ENCODE peak calls at places on chromosomes 5 and 9, in ten cellular contexts. C, U, Z, N, B, X, Q, I, P and G are unnamed samples.
A peak's percentile ranks its signal among the peaks of the same experiment; 100 is the strongest.

GRCh38 chr9:73179594-73179993 is 27.9 kb downstream of the ANXA1 start:
- DNase-seq in N (no peak), Z (no peak), C (no peak), U (no peak), I (peak; percentile 80), Q (no peak), P (no peak), B (no peak), X (no peak), G (peak; percentile 15)

GRCh38 chr9:12904261-12905000 is 129.6 kb downstream of the LURAP1L start:
- DNase-seq in C (no peak), Q (no peak), X (no peak), Z (no peak), P (no peak), B (no peak), U (no peak), N (no peak), I (no peak), G (no peak)

GRCh38 chr5:98907951-98908350 is 20.9 kb downstream of the CHD1 start:
- DNase-seq in Z (no peak), N (no peak), P (no peak), X (no peak), B (no peak), U (no peak), C (no peak), Q (no peak), I (no peak), G (no peak)

GRCh38 chr5:144335561-144335960 is 164.9 kb downstream of the KCTD16 start:
- DNase-seq in Q (no peak), P (no peak), C (no peak), Z (no peak), N (no peak), I (no peak), U (no peak), X (no peak), B (no peak), G (no peak)

GRCh38 chr9:129777769-129778130 is 24.9 kb upstream of the PTGES start:
- DNase-seq in Z (no peak), P (no peak), B (no peak), Q (no peak), I (no peak), N (no peak), U (no peak), X (no peak), C (no peak), G (no peak)

GRCh38 chr5:146538441-146538840 is 22.5 kb upstream of the GPR151 start:
- DNase-seq in I (no peak), C (no peak), X (no peak), N (no peak), P (no peak), U (no peak), B (no peak), Q (no peak), Z (no peak), G (no peak)

GRCh38 chr5:32074401-32074800 is 99.7 kb downstream of the GOLPH3 start:
- DNase-seq in B (no peak), U (no peak), N (no peak), Z (no peak), X (peak; percentile 70), C (no peak), I (no peak), P (no peak), Q (no peak), G (no peak)

GRCh38 chr9:78692871-78693270 is 395.9 kb downstream of the PSAT1 start:
- DNase-seq in Z (no peak), I (peak; percentile 77), C (no peak), X (no peak), N (no peak), B (no peak), P (no peak), Q (no peak), U (no peak), G (no peak)

GRCh38 chr9:93658184-93658925 is 82.0 kb downstream of the PHF2 start:
- DNase-seq in Z (no peak), U (no peak), C (no peak), P (no peak), B (peak; percentile 54), N (peak; percentile 27), I (no peak), X (peak; percentile 36), Q (no peak), G (no peak)

GRCh38 chr5:124773291-124774001 is 27.0 kb upstream of the ZNF608 start:
- DNase-seq in N (no peak), X (no peak), Z (no peak), Q (no peak), I (peak; percentile 20), U (no peak), C (no peak), B (no peak), P (no peak), G (no peak)

GRCh38 chr9:89277043-89277442 is 34.0 kb upstream of the CKS2 start:
- DNase-seq in N (no peak), X (no peak), B (no peak), C (no peak), I (no peak), P (no peak), Z (no peak), Q (no peak), U (no peak), G (no peak)

GRCh38 chr9:92392690-92393089 is 11.7 kb downstream of the OGN start:
- DNase-seq in B (no peak), C (no peak), U (no peak), I (no peak), P (no peak), X (no peak), Z (no peak), Q (no peak), N (no peak), G (no peak)

GRCh38 chr5:176609724-176610429 is at the start of gene GPRIN1:
- DNase-seq in C (peak; percentile 63), Z (no peak), B (no peak), I (peak; percentile 29), N (peak; percentile 57), Q (no peak), U (no peak), P (peak; percentile 40), X (peak; percentile 77), G (peak; percentile 90)

GRCh38 chr5:179276838-179277395 is 68.3 kb downstream of the ADAMTS2 start:
- DNase-seq in I (no peak), Q (no peak), B (no peak), Z (no peak), U (no peak), N (peak; percentile 33), X (peak; percentile 51), P (no peak), C (no peak), G (no peak)
- H3K27ac ChIP-seq in I (peak overlapping the region; percentile 98), Q (peak overlapping the region; percentile 95), B (peak overlapping the region; percentile 71), Z (peak overlapping the region; percentile 53), U (peak overlapping the region; percentile 78), N (peak overlapping the region; percentile 64), X (no peak overlapping the region), P (no peak overlapping the region), C (peak overlapping the region; percentile 50), G (no peak overlapping the region)

DNA sequence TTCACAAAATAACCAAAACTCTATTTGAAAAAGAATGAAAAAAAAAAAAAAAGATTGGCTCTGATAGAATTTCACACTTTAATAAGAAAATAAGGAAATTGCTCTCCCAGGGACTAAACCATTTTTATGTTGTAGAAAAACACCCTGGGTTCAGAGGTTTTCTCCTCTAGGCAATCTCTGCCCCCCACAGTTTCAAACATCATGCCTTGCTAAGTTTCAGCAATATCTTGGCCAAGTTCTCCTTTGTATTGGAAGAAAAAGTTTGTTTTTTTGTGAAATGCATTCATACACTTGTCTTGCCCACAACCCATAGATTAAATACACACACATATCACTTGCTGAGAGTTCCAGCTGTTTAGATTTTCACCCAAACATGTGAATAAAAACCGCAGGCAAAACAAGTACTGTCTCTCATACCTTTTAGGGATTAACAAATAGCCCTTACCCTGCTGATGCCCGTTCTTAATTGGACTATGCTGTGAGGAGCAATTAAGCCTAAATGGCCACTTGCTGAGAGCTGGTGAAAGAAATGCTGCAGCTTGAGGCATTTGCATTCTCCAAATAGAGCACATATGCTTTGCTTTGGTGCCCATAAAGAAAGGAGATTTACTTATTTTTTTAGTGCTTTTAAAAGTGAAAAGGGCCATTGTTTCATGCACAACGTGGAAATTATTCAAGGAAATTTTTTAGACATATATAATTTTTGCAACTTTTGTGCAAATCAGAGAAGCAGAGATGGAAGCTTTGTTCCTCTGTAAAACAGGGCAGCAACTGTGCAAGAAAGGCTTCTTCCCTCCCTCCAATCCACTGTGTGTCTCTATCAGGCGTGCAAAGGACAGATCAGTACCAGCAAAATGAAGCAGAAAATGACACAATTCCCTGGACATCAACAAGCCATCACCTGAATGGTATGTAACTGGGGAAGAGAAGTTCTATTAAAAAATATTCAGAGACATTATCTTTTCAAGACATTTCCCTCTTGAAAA is 262.4 kb upstream of the KIF2A start:
- DNase-seq in C (no peak), P (no peak), Z (no peak), U (no peak), X (no peak), I (no peak), Q (no peak), N (no peak), B (no peak), G (no peak)
- TF ChIP-seq CTCF in C (no peak), P (no peak), Z (no peak), U (no peak), X (no peak), I (no peak), Q (no peak), N (no peak), B (no peak), G (no peak)

DNA sequence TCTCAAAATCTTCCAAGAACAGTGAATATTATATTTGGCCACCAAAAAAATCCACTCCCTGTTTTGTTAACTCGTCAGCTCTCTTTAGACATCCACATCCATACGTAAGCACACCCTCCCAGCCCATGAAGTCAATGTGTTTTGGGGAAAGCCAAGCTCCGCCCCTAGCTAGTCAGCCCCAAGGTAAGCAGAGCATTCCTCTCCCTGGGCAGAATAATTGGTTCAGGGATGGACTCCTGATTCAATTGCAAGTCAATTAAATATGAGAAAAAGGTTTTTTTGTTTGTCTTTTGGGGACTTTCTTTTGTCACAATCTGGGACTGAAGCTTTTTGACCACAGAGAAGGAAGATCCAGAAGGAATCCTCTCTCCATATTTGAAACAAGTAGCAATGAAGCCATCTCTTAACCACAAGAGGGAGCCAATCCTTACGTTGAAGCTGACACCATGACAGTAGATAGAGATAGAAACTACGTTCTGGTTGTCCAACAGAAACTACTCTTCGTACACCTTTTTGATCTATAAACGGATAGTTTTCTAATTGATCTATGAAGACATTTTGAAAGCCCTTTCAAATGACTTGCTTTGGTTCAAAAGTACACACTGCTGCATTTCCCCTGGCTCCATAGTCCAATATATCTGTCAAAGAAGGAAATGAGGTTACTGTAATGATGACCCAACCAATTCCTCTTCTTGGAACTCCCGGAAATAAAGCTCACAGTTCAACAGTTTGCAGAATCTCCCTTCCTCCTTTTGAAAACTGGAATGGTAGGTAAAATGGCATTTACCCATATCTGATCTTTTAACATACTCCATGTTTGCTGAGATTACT is 166.4 kb downstream of the TLE1 start:
- DNase-seq in P (no peak), N (no peak), B (no peak), U (no peak), Q (peak; percentile 11), Z (no peak), C (peak; percentile 28), I (peak; percentile 57), X (no peak), G (peak; percentile 60)
- H3K27ac ChIP-seq in P (no peak overlapping the region), N (no peak overlapping the region), B (no peak overlapping the region), U (no peak overlapping the region), Q (no peak overlapping the region), Z (no peak overlapping the region), C (peak overlapping the region; percentile 2), I (no peak overlapping the region), X (no peak overlapping the region), G (no peak overlapping the region)

DNA sequence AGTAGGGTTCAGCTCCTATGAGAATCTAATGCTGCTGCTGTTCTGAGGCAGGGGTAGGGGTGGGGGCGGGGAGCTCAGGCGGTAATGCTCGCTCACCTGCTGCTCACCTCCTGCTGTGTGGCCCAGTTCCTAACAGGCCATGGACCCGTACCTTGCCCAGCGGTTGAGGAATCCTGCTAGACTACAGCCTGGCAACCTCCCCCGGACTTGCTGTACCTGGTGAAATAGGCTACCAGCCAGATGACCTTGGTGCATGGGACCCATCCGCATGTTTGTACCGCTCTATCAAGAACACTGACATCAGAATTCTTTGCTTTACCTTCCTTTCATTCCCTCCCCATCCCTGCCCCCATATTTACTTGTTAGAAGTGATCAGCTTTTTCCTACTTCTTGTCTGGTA is 15.3 kb downstream of the IL31RA start:
- DNase-seq in U (no peak), B (no peak), Q (no peak), P (no peak), X (no peak), C (no peak), Z (no peak), I (no peak), N (no peak), G (no peak)
- TF ChIP-seq CTCF in U (no peak), B (no peak), Q (no peak), P (no peak), X (no peak), C (no peak), Z (no peak), I (no peak), N (no peak), G (no peak)